ENCODE peak calls at places on chromosome 1, in ten cellular contexts. N is brain microvascular endothelial cell, P is GF-D8, E is hypothalamus, V is mucosa of descending colon, Y is NCI-H345, G is NAMALWA, O is Ammon's horn, W is NCI-H1436, B is NCI-H1092 treated with DMSO at 0.1 percent for 48 hours. A is an unnamed sample.

GRCh38 chr1:71147637-71148360 is 67.0 kb upstream of the ZRANB2 start:
- DNase-seq in W (no peak), O (no peak), N (no peak), B (no peak), V (no peak), G (no peak), E (no peak), Y (no peak), P (no peak), A (no peak)

GRCh38 chr1:59674605-59675004 is 140.1 kb upstream of the HOOK1 start:
- DNase-seq in Y (peak; percentile 56), V (no peak), N (no peak), E (no peak), O (peak; percentile 37), G (no peak), P (peak; percentile 83), B (peak; percentile 44), W (no peak), A (no peak)

GRCh38 chr1:77168358-77168757 is 50.9 kb downstream of the PIGK start:
- DNase-seq in O (no peak), G (no peak), E (no peak), B (no peak), Y (no peak), V (no peak), N (no peak), W (no peak), P (no peak), A (no peak)

GRCh38 chr1:55039342-55040082 is at the start of gene PCSK9:
- DNase-seq in B (no peak), P (no peak), N (no peak), E (no peak), W (no peak), V (peak; percentile 49), Y (no peak), G (no peak), O (no peak), A (peak; percentile 18)

GRCh38 chr1:83836543-83836942 is 162.4 kb downstream of the TTLL7 start:
- DNase-seq in N (no peak), O (no peak), V (no peak), E (no peak), B (no peak), P (no peak), Y (no peak), G (no peak), W (no peak), A (no peak)

GRCh38 chr1:244460195-244460594 is 878 bp upstream of the CATSPERE start:
- DNase-seq in W (no peak), G (peak; percentile 38), B (no peak), P (no peak), V (peak; percentile 41), O (no peak), Y (no peak), N (peak; percentile 24), E (no peak), A (no peak)

GRCh38 chr1:228275435-228276342 is 67.8 kb downstream of the OBSCN start:
- DNase-seq in W (peak; percentile 92), V (peak; percentile 91), P (no peak), B (peak; percentile 62), N (peak; percentile 78), G (peak; percentile 91), E (peak; percentile 57), Y (peak; percentile 27), O (peak; percentile 86), A (peak; percentile 45)

GRCh38 chr1:229758101-229759036 is 132.3 kb downstream of the URB2 start:
- DNase-seq in B (no peak), N (no peak), V (no peak), E (no peak), Y (no peak), P (no peak), G (no peak), O (no peak), W (no peak), A (no peak)